ENCODE peak calls at places on chromosomes 2 and 18, in four cellular contexts. N is BJ, Q is aorta, Z is GM06990. C is an unnamed sample.

GRCh38 chr2:69973335-69973735 is 11.9 kb upstream of the ASPRV1 start:
- DNase-seq in N (peak; percentile 58), Q (peak; percentile 10), Z (no peak), C (no peak)

GRCh38 chr2:233085037-233085838 is 25.1 kb downstream of the INPP5D start:
- DNase-seq in N (no peak), Q (no peak), Z (no peak), C (peak; percentile 39)

GRCh38 chr18:38693085-38693484 is 1127.5 kb upstream of the CELF4 start:
- DNase-seq in N (no peak), Q (no peak), Z (no peak), C (no peak)

GRCh38 chr2:37306024-37306423 is 18.6 kb downstream of the PRKD3 start:
- DNase-seq in N (no peak), Q (no peak), Z (no peak), C (no peak)

GRCh38 chr18:21344860-21345259 is 102.8 kb downstream of the GREB1L start:
- DNase-seq in N (no peak), Q (no peak), Z (no peak), C (no peak)

GRCh38 chr2:145957929-145958328 is 1438.0 kb upstream of the ZEB2 start:
- DNase-seq in N (no peak), Q (no peak), Z (no peak), C (no peak)

GRCh38 chr2:27885246-27885645 is 4.9 kb downstream of the RBKS start:
- DNase-seq in N (no peak), Q (no peak), Z (no peak), C (no peak)

GRCh38 chr2:50963734-50964133 is 68.2 kb downstream of the NRXN1 start:
- DNase-seq in N (no peak), Q (no peak), Z (no peak), C (no peak)

GRCh38 chr18:24492445-24492844 is 32.0 kb downstream of the HRH4 start:
- DNase-seq in N (no peak), Q (no peak), Z (peak; percentile 72), C (no peak)

GRCh38 chr2:174495365-174496012 is 8.7 kb upstream of the GPR155 start:
- DNase-seq in N (no peak), Q (no peak), Z (no peak), C (no peak)

GRCh38 chr2:190579058-190579410 is 44.5 kb upstream of the NEMP2 start:
- DNase-seq in N (no peak), Q (no peak), Z (no peak), C (no peak)

GRCh38 chr2:205496777-205497176 is 185.5 kb upstream of the NRP2 start:
- DNase-seq in N (peak; percentile 74), Q (no peak), Z (no peak), C (no peak)

GRCh38 chr2:1830936-1831616 is 86.8 kb upstream of the PXDN start:
- DNase-seq in N (no peak), Q (no peak), Z (no peak), C (no peak)

GRCh38 chr2:113002677-113003076 is 2.6 kb upstream of the IL36A start:
- DNase-seq in N (no peak), Q (no peak), Z (no peak), C (no peak)

GRCh38 chr2:113007250-113007649 is 2.0 kb downstream of the IL36A start:
- DNase-seq in N (no peak), Q (no peak), Z (no peak), C (no peak)

GRCh38 chr2:113009617-113010016 is 4.4 kb downstream of the IL36A start:
- DNase-seq in N (no peak), Q (no peak), Z (no peak), C (no peak)

GRCh38 chr2:113000436-113000835 is 4.8 kb upstream of the IL36A start:
- DNase-seq in N (no peak), Q (no peak), Z (no peak), C (no peak)

DNA sequence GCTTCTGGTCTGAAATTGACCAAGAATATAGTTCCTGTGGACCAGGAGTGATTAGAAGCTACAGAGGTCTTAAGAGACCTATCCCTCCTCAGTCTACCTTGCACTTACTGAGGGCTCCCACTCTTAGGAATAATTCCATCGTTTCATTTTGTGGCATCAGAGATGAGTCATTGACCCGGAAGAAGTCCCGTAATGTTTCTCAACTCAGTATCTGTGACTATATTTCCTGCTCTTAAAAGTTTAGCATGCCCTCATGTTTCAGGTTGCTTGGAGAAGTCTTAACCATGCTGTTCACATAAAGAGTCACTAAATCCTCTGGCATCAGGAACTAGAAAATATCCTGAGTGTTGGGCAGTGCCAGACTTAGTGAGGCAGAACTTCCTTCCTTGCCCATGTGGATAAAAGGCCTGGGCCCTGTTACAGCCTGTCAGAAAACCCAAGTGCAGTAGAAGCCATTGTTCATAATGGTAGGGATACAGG is at the start of gene IL36A:
- DNase-seq in N (no peak), Q (no peak), Z (no peak), C (no peak)
- H3K27me3 ChIP-seq in N (peaks cover 1% of the 10 kb centered on the region), Q (no peaks in the 10 kb centered on the region), Z (no peaks in the 10 kb centered on the region), C (no peaks in the 10 kb centered on the region)

GRCh38 chr2:20291846-20292408 is 58.7 kb downstream of the PUM2 start:
- DNase-seq in N (no peak), Q (no peak), Z (no peak), C (no peak)
- H3K27me3 ChIP-seq in N (no peaks in the 10 kb centered on the region), Q (no peaks in the 10 kb centered on the region), Z (no peaks in the 10 kb centered on the region), C (no peaks in the 10 kb centered on the region)

GRCh38 chr2:68319397-68320117 is at the start of gene CNRIP1:
- DNase-seq in N (peak; percentile 46), Q (peak; percentile 84), Z (no peak), C (peak; percentile 87)

GRCh38 chr2:68320118-68320641 is 431 bp upstream of the CNRIP1 start:
- DNase-seq in N (no peak), Q (no peak), Z (no peak), C (peak; percentile 66)

GRCh38 chr2:68318686-68319396 is 908 bp downstream of the CNRIP1 start:
- DNase-seq in N (no peak), Q (peak; percentile 51), Z (no peak), C (no peak)

GRCh38 chr2:68317971-68318685 is 1.6 kb downstream of the CNRIP1 start:
- DNase-seq in N (no peak), Q (no peak), Z (no peak), C (no peak)

GRCh38 chr2:68316091-68316490 is 3.7 kb downstream of the CNRIP1 start:
- DNase-seq in N (no peak), Q (no peak), Z (no peak), C (no peak)
- H3K27me3 ChIP-seq in N (no peaks in the 10 kb centered on the region), Q (no peaks in the 10 kb centered on the region), Z (peaks cover 3% of the 10 kb centered on the region), C (peaks cover 22% of the 10 kb centered on the region)

GRCh38 chr18:54684786-54685185 is 93.7 kb downstream of the DYNAP start:
- DNase-seq in N (no peak), Q (no peak), Z (no peak), C (no peak)

GRCh38 chr18:54675076-54675475 is 84.0 kb downstream of the DYNAP start:
- DNase-seq in N (no peak), Q (no peak), Z (no peak), C (no peak)

GRCh38 chr18:54679318-54680149 is 88.5 kb downstream of the DYNAP start:
- DNase-seq in N (peak; percentile 32), Q (no peak), Z (peak; percentile 2), C (no peak)
- H3K27me3 ChIP-seq in N (no peaks in the 10 kb centered on the region), Q (no peaks in the 10 kb centered on the region), Z (no peaks in the 10 kb centered on the region), C (no peaks in the 10 kb centered on the region)